ENCODE peak calls at places on chromosomes 6 and 20, in five cellular contexts. One of them, this sample, is unnamed.

GRCh38 chr6:166313255-166314070 is 5.3 kb upstream of the PRR18 start:
- DNase-seq in NCI-H1092 treated with DMSO at 0.1 percent for 48 hours: peak; percentile 46
- DNase-seq in MM.1S: peak; percentile 66
- DNase-seq in AG10803: peak; percentile 26
- DNase-seq in T-helper 2 cell: peak; percentile 43
- DNase-seq in this sample: no peak

GRCh38 chr6:73724389-73724788 is 28.4 kb downstream of the CD109 start:
- DNase-seq in NCI-H1092 treated with DMSO at 0.1 percent for 48 hours: no peak
- DNase-seq in MM.1S: no peak
- DNase-seq in AG10803: no peak
- DNase-seq in T-helper 2 cell: no peak
- DNase-seq in this sample: no peak

GRCh38 chr6:135182993-135183531 is 2.0 kb downstream of the MYB start:
- DNase-seq in NCI-H1092 treated with DMSO at 0.1 percent for 48 hours: no peak
- DNase-seq in MM.1S: peak; percentile 95
- DNase-seq in AG10803: no peak
- DNase-seq in T-helper 2 cell: peak; percentile 96
- DNase-seq in this sample: no peak

GRCh38 chr6:90226257-90226656 is 70.4 kb downstream of the BACH2 start:
- DNase-seq in NCI-H1092 treated with DMSO at 0.1 percent for 48 hours: no peak
- DNase-seq in MM.1S: no peak
- DNase-seq in AG10803: peak; percentile 5
- DNase-seq in T-helper 2 cell: peak; percentile 24
- DNase-seq in this sample: no peak

GRCh38 chr6:16676978-16677377 is 84.3 kb downstream of the ATXN1 start:
- DNase-seq in NCI-H1092 treated with DMSO at 0.1 percent for 48 hours: no peak
- DNase-seq in MM.1S: no peak
- DNase-seq in AG10803: peak; percentile 70
- DNase-seq in T-helper 2 cell: no peak
- DNase-seq in this sample: no peak

GRCh38 chr20:57559658-57560553 is 1.0 kb upstream of the PCK1 start:
- DNase-seq in NCI-H1092 treated with DMSO at 0.1 percent for 48 hours: no peak
- DNase-seq in MM.1S: no peak
- DNase-seq in AG10803: no peak
- DNase-seq in T-helper 2 cell: no peak
- DNase-seq in this sample: no peak

GRCh38 chr6:32371204-32371603 is 499 bp downstream of the TSBP1 start:
- DNase-seq in NCI-H1092 treated with DMSO at 0.1 percent for 48 hours: no peak
- DNase-seq in MM.1S: no peak
- DNase-seq in AG10803: peak; percentile 2
- DNase-seq in T-helper 2 cell: no peak
- DNase-seq in this sample: no peak

GRCh38 chr6:21556968-21557721 is 36.4 kb upstream of the SOX4 start:
- DNase-seq in NCI-H1092 treated with DMSO at 0.1 percent for 48 hours: no peak
- DNase-seq in MM.1S: no peak
- DNase-seq in AG10803: no peak
- DNase-seq in T-helper 2 cell: no peak
- DNase-seq in this sample: no peak

GRCh38 chr20:37526238-37526838 is 1.3 kb downstream of the BLCAP start:
- DNase-seq in NCI-H1092 treated with DMSO at 0.1 percent for 48 hours: no peak
- DNase-seq in MM.1S: no peak
- DNase-seq in AG10803: peak; percentile 64
- DNase-seq in T-helper 2 cell: peak; percentile 11
- DNase-seq in this sample: no peak

GRCh38 chr6:104625536-104625935 is 234.2 kb downstream of the HACE1 start:
- DNase-seq in NCI-H1092 treated with DMSO at 0.1 percent for 48 hours: no peak
- DNase-seq in MM.1S: no peak
- DNase-seq in AG10803: peak; percentile 78
- DNase-seq in T-helper 2 cell: no peak
- DNase-seq in this sample: no peak

GRCh38 chr6:168194732-168195565 is 115.9 kb upstream of the FRMD1 start:
- DNase-seq in NCI-H1092 treated with DMSO at 0.1 percent for 48 hours: no peak
- DNase-seq in MM.1S: no peak
- DNase-seq in AG10803: no peak
- DNase-seq in T-helper 2 cell: no peak
- DNase-seq in this sample: no peak

GRCh38 chr20:9015984-9016324 is 52.9 kb upstream of the PLCB4 start:
- DNase-seq in NCI-H1092 treated with DMSO at 0.1 percent for 48 hours: no peak
- DNase-seq in MM.1S: peak; percentile 12
- DNase-seq in AG10803: peak; percentile 93
- DNase-seq in T-helper 2 cell: no peak
- DNase-seq in this sample: peak; percentile 25